ENCODE peak calls at places on chromosomes 16 and 17, in seven cellular contexts. Y is T-helper 2 cell; T is stimulated activated CD4-positive, alpha-beta T cell treated with anti-CD3 and anti-CD28 coated beads, Interleukin-2, amount 100 ng/mL, for 48 hours; A is omental fat pad; J is stimulated activated CD8-positive, alpha-beta memory T cell treated with anti-CD3 and anti-CD28 coated beads, Interleukin-7, amount 100 ng/mL, for 1 hour; H is effector CD8-positive, alpha-beta T cell; V is effector CD4-positive, alpha-beta T cell. D is an unnamed sample.

GRCh38 chr16:70467113-70467512 is 12.7 kb downstream of the FCSK start:
- DNase-seq in Y (no peak), A (no peak), J (no peak), H (no peak), T (no peak), V (no peak), D (no peak)

GRCh38 chr16:65180986-65181710 is 59.3 kb upstream of the CDH11 start:
- DNase-seq in Y (no peak), A (no peak), T (no peak), J (no peak), H (no peak), V (no peak), D (no peak)

GRCh38 chr17:79387783-79388182 is 223.1 kb downstream of the RBFOX3 start:
- DNase-seq in Y (no peak), A (no peak), T (no peak), V (no peak), H (no peak), J (no peak), D (no peak)

GRCh38 chr17:17781591-17782424 is 55.0 kb downstream of the SREBF1 start:
- DNase-seq in H (peak), J (no peak), Y (peak), V (no peak), A (no peak), T (no peak), D (peak)

GRCh38 chr17:10549108-10549842 is at the start of gene MYH2:
- DNase-seq in Y (no peak), A (no peak), T (no peak), J (no peak), V (no peak), H (no peak), D (peak)

GRCh38 chr17:33520404-33521032 is 227.4 kb upstream of the ASIC2 start:
- DNase-seq in V (no peak), T (peak), A (peak), H (no peak), J (no peak), Y (peak), D (peak)

GRCh38 chr17:72632026-72632684 is 460.3 kb downstream of the SLC39A11 start:
- DNase-seq in H (no peak), V (no peak), Y (no peak), T (no peak), A (no peak), J (no peak), D (no peak)

GRCh38 chr16:87360862-87361610 is 22.5 kb downstream of the FBXO31 start:
- DNase-seq in V (no peak), J (no peak), Y (no peak), H (no peak), T (no peak), A (no peak), D (no peak)

GRCh38 chr17:40522250-40522960 is 21.0 kb upstream of the TNS4 start:
- DNase-seq in Y (no peak), J (no peak), H (no peak), V (no peak), A (no peak), T (no peak), D (no peak)

GRCh38 chr17:81074875-81075274 is 39.9 kb downstream of the BAIAP2 start:
- DNase-seq in T (no peak), J (no peak), H (no peak), A (no peak), V (no peak), Y (no peak), D (no peak)

GRCh38 chr17:65407017-65407416 is 154.4 kb downstream of the AXIN2 start:
- DNase-seq in A (no peak), J (no peak), T (no peak), H (no peak), Y (no peak), V (no peak), D (no peak)

GRCh38 chr17:5793157-5793556 is 208.8 kb upstream of the NLRP1 start:
- DNase-seq in Y (no peak), T (no peak), H (no peak), J (no peak), A (no peak), V (no peak), D (no peak)

GRCh38 chr16:3148256-3149192 is 13.7 kb downstream of the ZNF213 start:
- DNase-seq in T (no peak), V (no peak), J (no peak), A (no peak), H (no peak), Y (no peak), D (no peak)

GRCh38 chr17:78789663-78790181 is 7.6 kb upstream of the CYTH1 start:
- DNase-seq in T (no peak), Y (peak), V (peak), J (no peak), A (no peak), H (peak), D (no peak)

GRCh38 chr16:14300631-14301149 is 229.6 kb downstream of the MRTFB start:
- DNase-seq in V (no peak), Y (peak), J (no peak), H (no peak), T (no peak), A (no peak), D (peak)

GRCh38 chr17:57640079-57640478 is 105.0 kb downstream of the CCDC182 start:
- DNase-seq in A (no peak), J (no peak), Y (no peak), T (no peak), V (no peak), H (no peak), D (no peak)

GRCh38 chr16:3020247-3020603 is at the start of gene TNFRSF12A:
- DNase-seq in A (peak), T (peak), V (peak), J (peak), H (peak), Y (peak), D (peak)

GRCh38 chr16:26988186-26988585 is 78.5 kb upstream of the C16orf82 start:
- DNase-seq in A (no peak), J (no peak), Y (no peak), V (no peak), T (no peak), H (no peak), D (no peak)

GRCh38 chr17:1755252-1755992 is 6.4 kb upstream of the SERPINF1 start:
- DNase-seq in T (no peak), V (no peak), Y (no peak), H (no peak), A (no peak), J (no peak), D (no peak)

GRCh38 chr17:51351890-51352289 is 91.5 kb downstream of the UTP18 start:
- DNase-seq in H (no peak), A (no peak), V (no peak), J (no peak), T (no peak), Y (no peak), D (no peak)

GRCh38 chr16:68395806-68396205 is 52.5 kb downstream of the SMPD3 start:
- DNase-seq in H (no peak), V (no peak), A (no peak), J (no peak), Y (no peak), T (no peak), D (no peak)

D was measured in ecto neural progenitor cell.